ENCODE peak calls at places on chromosomes 11 and 22, in eight cellular contexts. T is tibial artery, N is heart left ventricle, Y is neural progenitor cell, E is astrocyte of the spinal cord, Z is coronary artery, U is A673, V is keratinocyte. J is an unnamed sample.

GRCh38 chr11:75022759-75023396 is 34.1 kb downstream of the NEU3 start:
- DNase-seq in T (peak), N (peak), Y (peak), E (peak), Z (no peak), U (peak), V (peak), J (peak)

GRCh38 chr11:65209711-65210360 is 28.1 kb downstream of the CAPN1 start:
- DNase-seq in T (no peak), N (no peak), Y (no peak), E (no peak), Z (no peak), U (no peak), V (no peak), J (no peak)

GRCh38 chr11:71488086-71488967 is 35.3 kb downstream of the NADSYN1 start:
- DNase-seq in T (no peak), N (peak), Y (no peak), E (peak), Z (no peak), U (no peak), V (peak), J (no peak)

GRCh38 chr22:49232319-49233067 is 595.2 kb downstream of the BRD1 start:
- DNase-seq in T (peak), N (no peak), Y (peak), E (no peak), Z (peak), U (no peak), V (no peak), J (no peak)

GRCh38 chr22:32052259-32052658 is 9.2 kb downstream of the SLC5A1 start:
- DNase-seq in T (no peak), N (no peak), Y (no peak), E (no peak), Z (no peak), U (no peak), V (no peak), J (no peak)

GRCh38 chr22:39482768-39483167 is 19.3 kb upstream of the MIEF1 start:
- DNase-seq in T (no peak), N (no peak), Y (peak), E (no peak), Z (no peak), U (no peak), V (no peak), J (no peak)

GRCh38 chr11:98107736-98108135 is 913.0 kb upstream of the CNTN5 start:
- DNase-seq in T (no peak), N (peak), Y (no peak), E (no peak), Z (no peak), U (peak), V (no peak), J (no peak)

GRCh38 chr11:18669211-18669593 is 29.4 kb upstream of the TMEM86A start:
- DNase-seq in T (no peak), N (no peak), Y (no peak), E (no peak), Z (no peak), U (no peak), V (no peak), J (no peak)

GRCh38 chr11:78851883-78852586 is 277.4 kb upstream of the NARS2 start:
- DNase-seq in T (no peak), N (no peak), Y (no peak), E (no peak), Z (no peak), U (no peak), V (no peak), J (no peak)

GRCh38 chr22:46657996-46658947 is 38.1 kb downstream of the GRAMD4 start:
- DNase-seq in T (no peak), N (no peak), Y (no peak), E (no peak), Z (no peak), U (no peak), V (peak), J (no peak)

GRCh38 chr11:46706886-46707285 is 6.1 kb downstream of the ZNF408 start:
- DNase-seq in T (no peak), N (no peak), Y (no peak), E (no peak), Z (no peak), U (no peak), V (no peak), J (no peak)

GRCh38 chr22:50118557-50119168 is 28.9 kb downstream of the MOV10L1 start:
- DNase-seq in T (no peak), N (no peak), Y (no peak), E (peak), Z (no peak), U (peak), V (no peak), J (peak)

GRCh38 chr11:125166347-125166841 is 1.8 kb downstream of the PKNOX2 start:
- DNase-seq in T (peak), N (no peak), Y (peak), E (peak), Z (no peak), U (no peak), V (no peak), J (no peak)

GRCh38 chr22:49295851-49296560 is 531.7 kb downstream of the BRD1 start:
- DNase-seq in T (peak), N (peak), Y (no peak), E (no peak), Z (peak), U (no peak), V (no peak), J (no peak)

GRCh38 chr11:221998-222789 is 13.9 kb downstream of the SIRT3 start:
- DNase-seq in T (peak), N (no peak), Y (no peak), E (no peak), Z (no peak), U (no peak), V (no peak), J (no peak)

GRCh38 chr22:41587347-41587723 is 2.3 kb downstream of the PMM1 start:
- DNase-seq in T (no peak), N (no peak), Y (no peak), E (no peak), Z (no peak), U (no peak), V (no peak), J (no peak)

GRCh38 chr11:104159356-104159755 is 4.6 kb downstream of the PDGFD start:
- DNase-seq in T (no peak), N (no peak), Y (no peak), E (peak), Z (no peak), U (no peak), V (no peak), J (no peak)

GRCh38 chr22:35894937-35895708 is 133.5 kb downstream of the RBFOX2 start:
- DNase-seq in T (peak), N (peak), Y (peak), E (peak), Z (no peak), U (peak), V (peak), J (peak)

GRCh38 chr11:68153742-68154141 is 32.6 kb upstream of the CHKA start:
- DNase-seq in T (no peak), N (no peak), Y (no peak), E (no peak), Z (no peak), U (no peak), V (no peak), J (no peak)

GRCh38 chr11:79287952-79288351 is 152.9 kb downstream of the TENM4 start:
- DNase-seq in T (no peak), N (no peak), Y (no peak), E (no peak), Z (peak), U (no peak), V (no peak), J (no peak)

GRCh38 chr11:107587306-107587979 is 3.5 kb upstream of the ELMOD1 start:
- DNase-seq in T (no peak), N (no peak), Y (no peak), E (no peak), Z (no peak), U (no peak), V (no peak), J (no peak)

GRCh38 chr11:77081976-77082836 is 15.4 kb downstream of the CAPN5 start:
- DNase-seq in T (peak), N (no peak), Y (no peak), E (no peak), Z (no peak), U (no peak), V (no peak), J (no peak)

GRCh38 chr22:30600925-30601324 is 6.0 kb upstream of the TCN2 start:
- DNase-seq in T (no peak), N (no peak), Y (no peak), E (no peak), Z (no peak), U (no peak), V (no peak), J (no peak)

GRCh38 chr11:28400236-28401100 is 292.3 kb downstream of the METTL15 start:
- DNase-seq in T (no peak), N (no peak), Y (no peak), E (peak), Z (no peak), U (no peak), V (no peak), J (no peak)

GRCh38 chr11:67099841-67100324 is 19.2 kb upstream of the KDM2A start:
- DNase-seq in T (no peak), N (no peak), Y (no peak), E (no peak), Z (no peak), U (no peak), V (no peak), J (no peak)

GRCh38 chr11:46696212-46696558 is 4.2 kb downstream of the ARHGAP1 start:
- DNase-seq in T (peak), N (peak), Y (no peak), E (no peak), Z (no peak), U (no peak), V (no peak), J (no peak)

GRCh38 chr11:134784525-134784924 is 372.5 kb upstream of the B3GAT1 start:
- DNase-seq in T (no peak), N (no peak), Y (no peak), E (no peak), Z (no peak), U (no peak), V (no peak), J (no peak)

GRCh38 chr11:11876458-11876857 is 34.7 kb downstream of the USP47 start:
- DNase-seq in T (no peak), N (no peak), Y (peak), E (no peak), Z (no peak), U (peak), V (no peak), J (no peak)
- TF ChIP-seq CTCF in T (no peak), N (no peak), Y (peak), E (peak), Z (no peak), U (peak), V (peak), J (peak)

GRCh38 chr11:7251487-7251835 is 243 bp upstream of the SYT9 start:
- DNase-seq in T (no peak), N (no peak), Y (no peak), E (no peak), Z (no peak), U (no peak), V (no peak), J (no peak)
- H3K4me3 ChIP-seq in T (peak), N (peak), Y (peak), E (peak), Z (peak), U (no peak), V (peak), J (peak)

GRCh38 chr11:19739872-19740271 is 27.2 kb downstream of the NAV2 start:
- DNase-seq in T (no peak), N (no peak), Y (peak), E (peak), Z (peak), U (no peak), V (no peak), J (no peak)
- TF ChIP-seq CTCF in T (peak), N (peak), Y (peak), E (peak), Z (no peak), U (no peak), V (no peak), J (peak)

GRCh38 chr11:17476317-17477083 is at the start of gene ABCC8:
- DNase-seq in T (no peak), N (no peak), Y (peak), E (no peak), Z (no peak), U (no peak), V (no peak), J (no peak)

GRCh38 chr11:17477361-17477760 is 716 bp upstream of the ABCC8 start:
- DNase-seq in T (no peak), N (no peak), Y (no peak), E (no peak), Z (no peak), U (no peak), V (no peak), J (no peak)

GRCh38 chr11:17477084-17477333 is 364 bp upstream of the ABCC8 start:
- DNase-seq in T (no peak), N (no peak), Y (no peak), E (no peak), Z (no peak), U (no peak), V (no peak), J (no peak)

GRCh38 chr11:17478064-17478463 is 1.4 kb upstream of the ABCC8 start:
- DNase-seq in T (no peak), N (no peak), Y (peak), E (no peak), Z (no peak), U (no peak), V (no peak), J (no peak)

GRCh38 chr11:17475666-17476316 is 854 bp downstream of the ABCC8 start:
- DNase-seq in T (no peak), N (no peak), Y (peak), E (no peak), Z (no peak), U (no peak), V (no peak), J (no peak)
- H3K4me3 ChIP-seq in T (no peak), N (peak), Y (peak), E (no peak), Z (peak), U (peak), V (no peak), J (no peak)

DNA sequence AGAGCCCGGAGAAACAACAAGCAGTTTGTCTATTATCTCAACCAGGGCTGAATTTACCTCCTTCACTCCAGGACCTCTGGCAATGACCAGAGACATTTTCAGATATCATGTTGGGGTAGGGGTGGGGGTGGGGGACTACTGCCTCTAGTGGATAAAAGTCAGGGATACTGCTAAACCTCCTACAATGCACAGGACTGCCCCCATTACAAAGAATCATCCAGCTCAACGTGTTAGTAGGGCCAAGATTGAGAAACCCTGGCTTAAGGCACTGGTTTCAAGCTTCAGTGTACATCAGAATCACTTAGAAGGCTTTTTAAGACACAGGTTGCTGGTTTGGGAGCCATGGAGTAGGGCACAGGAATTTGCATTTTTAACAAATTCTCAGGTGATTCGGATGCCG is 124.0 kb downstream of the APIP start:
- DNase-seq in T (no peak), N (no peak), Y (peak), E (no peak), Z (no peak), U (no peak), V (no peak), J (no peak)
- TF ChIP-seq CTCF in T (no peak), N (no peak), Y (peak), E (no peak), Z (no peak), U (peak), V (no peak), J (no peak)

GRCh38 chr11:33797879-33798278 is 23.6 kb upstream of the FBXO3 start:
- DNase-seq in T (no peak), N (no peak), Y (no peak), E (no peak), Z (no peak), U (no peak), V (no peak), J (no peak)

GRCh38 chr11:33801821-33802413 is 27.6 kb upstream of the FBXO3 start:
- DNase-seq in T (no peak), N (no peak), Y (peak), E (no peak), Z (no peak), U (peak), V (no peak), J (no peak)

GRCh38 chr11:33808228-33808828 is 34.0 kb upstream of the FBXO3 start:
- DNase-seq in T (peak), N (peak), Y (peak), E (peak), Z (peak), U (peak), V (peak), J (peak)

GRCh38 chr11:33804471-33804870 is 30.2 kb upstream of the FBXO3 start:
- DNase-seq in T (no peak), N (no peak), Y (no peak), E (no peak), Z (no peak), U (peak), V (no peak), J (no peak)

DNA sequence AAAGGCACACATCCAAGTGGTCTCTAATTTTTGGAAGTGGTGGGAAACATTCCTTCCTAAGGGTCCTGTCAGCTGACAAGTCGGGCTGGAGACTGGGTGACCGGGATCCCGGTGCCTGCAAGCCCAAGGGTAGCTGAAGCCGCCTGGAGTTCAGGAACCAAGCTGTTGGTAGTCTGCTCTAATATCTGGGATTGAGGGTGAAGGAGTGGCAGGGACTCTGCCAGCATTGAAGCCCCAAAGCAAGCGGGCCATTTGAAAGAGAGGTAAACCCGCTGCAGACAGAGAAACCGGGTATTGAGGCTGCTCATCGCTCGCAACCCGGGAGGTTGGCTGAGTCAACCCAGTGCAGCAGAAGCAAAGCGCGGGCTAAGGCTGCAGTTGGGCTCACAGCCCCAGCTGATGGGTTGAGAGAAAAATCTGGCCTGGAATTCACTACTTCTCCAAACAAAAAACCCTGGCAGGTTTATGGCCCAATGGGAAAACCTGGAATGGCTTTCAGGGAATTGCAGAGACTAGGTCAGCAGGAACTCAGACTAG is 28.2 kb upstream of the FBXO3 start:
- DNase-seq in T (peak), N (peak), Y (peak), E (peak), Z (no peak), U (peak), V (peak), J (peak)
- H3K4me3 ChIP-seq in T (no peak), N (no peak), Y (peak), E (peak), Z (peak), U (peak), V (no peak), J (peak)

GRCh38 chr22:21866821-21867527 is 471 bp downstream of the MAPK1 start:
- DNase-seq in T (peak), N (peak), Y (peak), E (no peak), Z (no peak), U (peak), V (no peak), J (no peak)
- TF ChIP-seq CTCF in T (no peak), N (no peak), Y (no peak), E (no peak), Z (no peak), U (no peak), V (no peak), J (no peak)

GRCh38 chr11:114078423-114078822 is 18.9 kb downstream of the ZBTB16 start:
- DNase-seq in T (no peak), N (no peak), Y (peak), E (no peak), Z (no peak), U (no peak), V (no peak), J (no peak)

GRCh38 chr11:114080219-114080618 is 20.7 kb downstream of the ZBTB16 start:
- DNase-seq in T (no peak), N (peak), Y (no peak), E (peak), Z (no peak), U (peak), V (no peak), J (no peak)

GRCh38 chr11:114080769-114081168 is 21.3 kb downstream of the ZBTB16 start:
- DNase-seq in T (no peak), N (no peak), Y (no peak), E (no peak), Z (no peak), U (no peak), V (no peak), J (no peak)

GRCh38 chr11:114077482-114078305 is 18.2 kb downstream of the ZBTB16 start:
- DNase-seq in T (no peak), N (no peak), Y (no peak), E (no peak), Z (no peak), U (no peak), V (no peak), J (no peak)

DNA sequence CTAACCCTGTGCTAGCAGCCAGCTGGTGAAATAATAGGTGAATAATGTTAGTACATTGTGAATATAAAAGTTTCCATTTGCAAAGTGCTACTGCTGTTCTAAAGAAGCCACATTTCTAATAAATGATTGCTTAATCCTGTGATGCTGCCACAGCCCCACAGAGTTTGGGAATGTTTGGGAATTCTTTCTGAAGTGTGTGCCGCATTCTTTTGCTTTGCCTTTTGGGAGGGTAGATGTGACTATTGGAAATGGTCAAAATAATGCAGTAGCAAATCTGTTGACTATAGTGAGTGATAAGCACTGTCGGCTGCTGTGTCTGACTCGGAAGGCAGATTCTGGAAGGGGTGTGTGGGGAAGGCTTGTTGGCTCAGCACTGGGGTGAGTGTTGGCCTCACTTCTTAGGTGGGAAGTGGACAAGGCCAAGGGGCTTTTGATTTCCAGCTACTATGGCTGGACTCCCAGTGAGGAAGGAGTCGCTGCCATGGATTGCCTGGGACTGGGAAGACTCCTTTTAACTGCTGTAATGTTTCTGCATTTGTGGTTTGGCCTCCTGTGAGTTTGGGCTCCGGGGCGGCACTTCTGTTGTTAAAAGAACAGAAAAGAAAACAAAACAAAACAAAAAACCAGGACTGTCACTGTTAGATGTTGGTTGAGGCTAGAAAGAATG is 20.0 kb downstream of the ZBTB16 start:
- DNase-seq in T (no peak), N (peak), Y (no peak), E (peak), Z (no peak), U (no peak), V (no peak), J (no peak)
- H3K4me3 ChIP-seq in T (peak), N (no peak), Y (no peak), E (no peak), Z (peak), U (no peak), V (no peak), J (no peak)

GRCh38 chr22:25174156-25174887 is 25.3 kb upstream of the CRYBB3 start:
- DNase-seq in T (no peak), N (no peak), Y (no peak), E (no peak), Z (no peak), U (no peak), V (no peak), J (no peak)

GRCh38 chr22:25174888-25175411 is 24.7 kb upstream of the CRYBB3 start:
- DNase-seq in T (no peak), N (no peak), Y (no peak), E (no peak), Z (no peak), U (no peak), V (no peak), J (no peak)

GRCh38 chr22:25170426-25170980 is 29.2 kb upstream of the CRYBB3 start:
- DNase-seq in T (no peak), N (no peak), Y (no peak), E (no peak), Z (no peak), U (no peak), V (no peak), J (no peak)

GRCh38 chr22:25169278-25170031 is 30.2 kb upstream of the CRYBB3 start:
- DNase-seq in T (no peak), N (no peak), Y (no peak), E (no peak), Z (no peak), U (no peak), V (no peak), J (no peak)

DNA sequence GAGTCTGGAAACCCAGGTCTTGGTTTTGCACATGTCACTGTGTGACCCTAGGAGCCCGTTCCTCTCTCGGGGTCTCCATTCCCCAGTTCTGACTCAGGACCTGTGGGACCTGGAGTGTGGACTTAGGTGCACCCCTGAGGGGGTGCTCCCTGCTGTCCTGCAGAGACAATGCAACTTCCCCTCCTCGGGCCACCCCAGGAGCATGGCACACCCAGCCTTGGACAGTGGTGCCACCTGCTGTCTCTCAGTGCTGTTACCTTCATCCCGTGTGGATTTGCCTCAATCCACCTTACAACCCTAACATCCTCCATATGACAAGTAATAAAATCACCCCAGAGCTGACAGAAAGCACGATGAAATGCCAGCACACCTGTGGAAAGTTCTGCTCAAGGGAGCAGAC is 27.5 kb upstream of the CRYBB3 start:
- DNase-seq in T (no peak), N (no peak), Y (no peak), E (no peak), Z (no peak), U (no peak), V (no peak), J (no peak)
- TF ChIP-seq CTCF in T (peak), N (peak), Y (peak), E (no peak), Z (no peak), U (peak), V (peak), J (no peak)